ENCODE peak calls at places on chromosomes 16 and 17, in nine cellular contexts. T is prostate gland, X is progenitor cell of endocrine pancreas, P is MCF 10A, S is endodermal cell, D is tibial nerve, I is nephron progenitor cell, H is Calu3, U is HFFc6. N is an unnamed sample.

GRCh38 chr17:57369509-57369945 is 113.2 kb downstream of the MSI2 start:
- DNase-seq in H (no peak), S (no peak), D (no peak), U (no peak), P (peak; percentile 49), T (no peak), I (no peak), X (no peak), N (no peak)

GRCh38 chr16:17375388-17376304 is 95.1 kb downstream of the XYLT1 start:
- DNase-seq in I (no peak), H (no peak), X (no peak), U (no peak), P (no peak), S (no peak), T (peak; percentile 47), D (no peak), N (no peak)

GRCh38 chr16:2473999-2474876 is 689 bp upstream of the TBC1D24 start:
- DNase-seq in P (peak; percentile 47), S (peak; percentile 76), U (no peak), H (peak; percentile 60), T (no peak), X (no peak), I (peak; percentile 61), D (no peak), N (peak; percentile 45)

GRCh38 chr17:57442401-57442823 is 186.1 kb downstream of the MSI2 start:
- DNase-seq in H (no peak), I (no peak), D (no peak), U (no peak), P (peak; percentile 11), X (no peak), T (no peak), S (no peak), N (no peak)

GRCh38 chr16:23999663-24000062 is 163.9 kb downstream of the PRKCB start:
- DNase-seq in H (no peak), P (no peak), T (no peak), S (no peak), D (no peak), X (no peak), U (no peak), I (no peak), N (no peak)

GRCh38 chr16:22193134-22193411 is 13.0 kb upstream of the EEF2K start:
- DNase-seq in I (no peak), D (no peak), S (no peak), T (no peak), X (no peak), U (no peak), H (no peak), P (no peak), N (no peak)

GRCh38 chr16:56068314-56068713 is 123.0 kb upstream of the GNAO1 start:
- DNase-seq in H (no peak), D (no peak), X (no peak), S (no peak), U (no peak), I (peak; percentile 10), T (no peak), P (no peak), N (no peak)

GRCh38 chr17:41614098-41614497 is 1.5 kb upstream of the KRT16 start:
- DNase-seq in D (no peak), S (peak; percentile 45), X (no peak), T (no peak), U (no peak), I (no peak), P (no peak), H (no peak), N (no peak)

GRCh38 chr16:74837056-74837455 is 62.4 kb upstream of the FA2H start:
- DNase-seq in U (no peak), D (no peak), H (no peak), T (peak; percentile 17), X (no peak), S (no peak), I (no peak), P (no peak), N (no peak)

GRCh38 chr16:57781741-57782606 is 20.3 kb downstream of the KIFC3 start:
- DNase-seq in U (peak; percentile 38), D (no peak), T (no peak), S (no peak), H (no peak), I (no peak), P (peak; percentile 47), X (no peak), N (no peak)

DNA sequence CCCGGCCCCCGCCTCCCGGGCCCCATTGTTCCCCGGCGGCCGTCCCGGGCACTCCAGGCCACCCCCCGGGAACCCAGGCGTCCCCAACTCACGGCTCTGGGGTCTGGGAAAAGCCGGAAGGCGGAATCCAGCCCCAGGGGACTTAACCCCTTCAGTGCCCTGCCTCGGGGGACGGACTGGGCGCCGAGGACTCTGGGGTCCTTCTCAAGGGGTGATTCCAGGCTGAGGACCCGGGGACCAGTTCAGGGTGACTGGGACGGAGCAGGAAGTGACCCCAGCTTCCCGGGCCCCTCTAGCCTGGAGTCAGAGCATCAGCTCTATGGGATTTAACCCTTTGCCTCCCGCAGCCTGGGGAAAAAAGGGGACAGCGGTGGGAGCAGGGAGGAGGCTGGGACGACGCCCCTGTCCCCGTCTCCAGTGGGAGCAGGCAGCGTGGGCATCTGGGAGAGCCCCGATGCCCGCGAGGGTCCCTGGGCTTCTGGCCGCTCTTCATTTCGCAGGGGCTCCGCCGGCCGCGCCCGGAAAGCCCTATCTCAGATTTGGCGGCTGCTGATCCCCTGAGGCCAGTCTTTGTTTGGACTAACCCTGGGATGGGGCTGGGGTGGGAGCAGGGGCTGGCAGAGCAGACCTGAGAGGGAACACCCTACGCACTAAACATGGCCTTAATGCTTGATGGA is at the start of gene ZNF629:
- DNase-seq in S (peak; percentile 89), H (peak; percentile 78), T (peak; percentile 55), P (peak; percentile 59), I (peak; percentile 77), D (no peak), U (peak; percentile 37), X (peak; percentile 55), N (peak; percentile 59)
- TF ChIP-seq CTCF in S (no peak), H (no peak), T (peak; percentile 20), P (no peak), I (no peak), D (peak; percentile 34), U (no peak), X (no peak), N (no peak)

DNA sequence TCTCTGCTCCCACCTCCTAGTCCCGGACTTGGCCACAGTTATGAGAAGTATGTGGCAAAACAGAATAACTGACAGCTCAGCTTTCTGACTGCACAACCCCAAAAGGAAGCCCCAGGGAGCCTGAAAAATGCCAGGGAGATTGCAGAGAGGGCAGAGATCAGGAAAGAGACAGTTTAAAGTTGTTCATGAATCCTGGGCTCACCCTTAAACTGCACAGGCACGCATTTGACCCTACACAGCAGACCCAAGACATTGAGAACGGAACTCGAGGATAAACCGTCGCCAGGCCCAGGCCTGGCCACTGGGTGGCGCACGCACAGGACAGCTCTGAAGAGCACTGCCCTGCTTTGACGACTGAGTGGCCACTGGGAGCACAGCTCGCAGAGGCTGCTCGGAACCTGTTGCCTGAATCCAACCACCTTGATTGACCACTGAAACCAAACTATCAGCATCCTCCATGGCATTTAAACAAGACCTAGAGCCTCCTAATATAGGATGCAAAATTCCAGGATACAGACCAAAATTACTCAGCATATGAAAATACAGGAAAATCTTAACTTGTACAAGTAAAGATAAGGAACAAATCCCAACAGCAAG is 114.0 kb downstream of the C16orf95 start:
- DNase-seq in U (peak; percentile 68), S (peak; percentile 93), T (no peak), H (peak; percentile 88), I (peak; percentile 84), P (peak; percentile 79), D (peak; percentile 59), X (peak; percentile 61), N (peak; percentile 85)
- TF ChIP-seq CTCF in U (peak; percentile 90), S (peak; percentile 97), T (peak; percentile 57), H (peak; percentile 92), I (peak; percentile 88), P (peak; percentile 82), D (peak; percentile 84), X (peak; percentile 95), N (peak; percentile 84)

GRCh38 chr17:29148257-29148789 is 31.9 kb downstream of the MYO18A start:
- DNase-seq in X (no peak), I (no peak), U (no peak), T (no peak), S (no peak), D (no peak), H (no peak), P (no peak), N (no peak)

GRCh38 chr17:29143894-29144293 is 36.3 kb downstream of the MYO18A start:
- DNase-seq in S (peak; percentile 86), U (peak; percentile 28), D (no peak), I (peak; percentile 35), P (peak; percentile 47), T (no peak), H (no peak), X (no peak), N (peak; percentile 45)

GRCh38 chr17:29147682-29148081 is 32.5 kb downstream of the MYO18A start:
- DNase-seq in P (no peak), H (no peak), I (no peak), U (no peak), T (no peak), D (no peak), S (no peak), X (no peak), N (no peak)

GRCh38 chr17:29146369-29146972 is 33.7 kb downstream of the MYO18A start:
- DNase-seq in S (no peak), I (no peak), P (no peak), H (no peak), D (no peak), T (no peak), X (no peak), U (no peak), N (no peak)

DNA sequence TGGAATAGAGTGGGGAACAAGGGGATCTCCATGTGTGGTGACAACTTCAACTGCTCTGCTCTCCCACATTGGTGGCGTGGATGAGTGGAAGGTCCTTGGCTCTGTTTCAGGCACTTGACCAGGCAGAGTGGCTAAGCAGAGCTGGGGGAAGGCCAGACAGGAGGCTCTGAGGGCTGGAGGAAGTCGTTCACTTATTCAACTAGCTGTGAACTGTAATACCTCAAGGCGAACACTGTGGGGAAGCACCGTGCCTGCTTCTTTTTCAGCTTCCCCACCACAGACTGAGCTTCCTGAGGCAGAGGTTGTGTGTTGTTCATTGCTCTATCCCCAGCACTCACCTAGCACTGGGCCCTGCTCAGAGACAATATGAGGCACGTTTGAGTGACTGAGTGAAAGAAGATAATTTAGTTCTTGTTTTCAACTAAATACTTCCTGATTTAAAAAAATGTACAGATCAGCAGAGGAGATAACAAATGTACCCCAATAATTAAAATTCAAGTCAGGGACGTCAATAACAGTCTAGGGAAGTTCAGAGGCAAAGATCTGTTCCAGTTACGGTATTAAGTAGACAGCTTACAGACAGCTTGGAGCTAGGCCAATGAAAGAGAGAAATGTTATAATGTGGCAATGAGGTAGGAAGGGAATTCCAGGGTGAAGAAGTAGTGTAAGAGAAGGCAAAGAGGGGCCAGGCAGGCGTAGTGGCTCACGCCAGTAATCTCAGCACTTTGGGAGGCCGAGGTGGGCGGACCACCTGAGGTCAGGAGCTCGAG is 34.7 kb downstream of the MYO18A start:
- DNase-seq in P (peak; percentile 76), U (peak; percentile 71), X (no peak), T (peak; percentile 54), S (peak; percentile 92), I (peak; percentile 54), H (peak; percentile 69), D (no peak), N (peak; percentile 68)
- TF ChIP-seq CTCF in P (peak; percentile 66), U (peak; percentile 78), X (peak; percentile 68), T (peak; percentile 72), S (peak; percentile 77), I (peak; percentile 50), H (peak; percentile 63), D (peak; percentile 79), N (peak; percentile 45)

DNA sequence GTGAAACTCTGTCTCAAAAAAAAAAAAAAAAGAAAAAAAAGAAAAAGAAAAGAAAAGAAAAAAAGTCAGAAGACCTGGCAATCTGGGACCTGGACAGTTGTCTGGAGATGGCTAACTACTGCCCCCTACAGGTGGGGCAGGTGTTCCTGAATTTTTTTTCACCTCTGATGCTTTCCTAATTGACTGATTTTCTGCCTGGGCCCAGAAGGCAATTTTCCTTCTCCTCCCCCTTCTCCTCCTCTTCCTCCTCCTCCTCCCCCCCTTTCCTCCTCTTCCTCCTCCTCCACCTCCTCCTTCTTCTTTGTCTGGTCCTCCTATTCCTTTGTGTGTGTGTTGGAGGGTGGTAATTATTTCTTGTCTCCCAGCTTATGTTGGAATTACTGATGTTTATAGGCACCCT is 26.7 kb downstream of the IRX5 start:
- DNase-seq in X (no peak), U (no peak), H (peak; percentile 81), S (peak; percentile 67), I (no peak), T (no peak), P (peak; percentile 68), D (no peak), N (peak; percentile 32)
- TF ChIP-seq CTCF in X (peak; percentile 46), U (peak; percentile 80), H (peak; percentile 84), S (peak; percentile 76), I (peak; percentile 33), T (peak; percentile 34), P (peak; percentile 42), D (no peak), N (peak; percentile 69)

N was measured in endothelial cell.